ENCODE peak calls at places on chromosomes 11 and 22, in six cellular contexts. B is cardiac muscle cell; T is heart left ventricle; V is HCT116; I is adrenal gland; U is naive thymus-derived CD4-positive, alpha-beta T cell. G is an unnamed sample. For H3K4me1 and H3K9me3, the result is how much of the 10 kb centered on the place peaks cover.

GRCh38 chr22:36156119-36156514 is 4.4 kb downstream of the APOL3 start:
- DNase-seq in B (no peak), T (no peak), V (no peak), I (no peak), U (no peak), G (no peak)

GRCh38 chr22:28810839-28811491 is 10.6 kb upstream of the XBP1 start:
- DNase-seq in B (no peak), T (no peak), V (no peak), I (no peak), U (peak), G (no peak)

GRCh38 chr11:86978756-86979608 is 23.8 kb upstream of the FZD4 start:
- DNase-seq in B (peak), T (no peak), V (peak), I (no peak), U (peak), G (no peak)

GRCh38 chr22:44567846-44568493 is 69.9 kb upstream of the RTL6 start:
- DNase-seq in B (peak), T (peak), V (peak), I (no peak), U (peak), G (peak)

GRCh38 chr11:12727556-12728070 is 53.4 kb downstream of the TEAD1 start:
- DNase-seq in B (no peak), T (no peak), V (no peak), I (no peak), U (no peak), G (no peak)

GRCh38 chr11:72227316-72228228 is 3.0 kb downstream of the INPPL1 start:
- DNase-seq in B (no peak), T (no peak), V (no peak), I (peak), U (no peak), G (no peak)

GRCh38 chr22:25919452-25919851 is 177.5 kb downstream of the MYO18B start:
- DNase-seq in B (no peak), T (no peak), V (no peak), I (no peak), U (no peak), G (no peak)

GRCh38 chr11:86632499-86633269 is 39.7 kb downstream of the ME3 start:
- DNase-seq in B (peak), T (no peak), V (peak), I (peak), U (no peak), G (no peak)

GRCh38 chr11:119205080-119205479 is 1.1 kb upstream of the CBL start:
- DNase-seq in B (no peak), T (no peak), V (no peak), I (no peak), U (no peak), G (no peak)

GRCh38 chr11:30254307-30255298 is 23.8 kb downstream of the FSHB start:
- DNase-seq in B (no peak), T (no peak), V (no peak), I (no peak), U (no peak), G (no peak)

GRCh38 chr11:86692317-86692716 is 19.9 kb upstream of the ME3 start:
- DNase-seq in B (no peak), T (no peak), V (no peak), I (no peak), U (no peak), G (no peak)

GRCh38 chr22:44780876-44781275 is 28.5 kb downstream of the ARHGAP8 start:
- DNase-seq in B (no peak), T (no peak), V (no peak), I (no peak), U (no peak), G (no peak)

GRCh38 chr11:26551186-26551801 is 20.8 kb downstream of the MUC15 start:
- DNase-seq in B (no peak), T (no peak), V (no peak), I (no peak), U (no peak), G (no peak)

GRCh38 chr11:3189886-3190583 is 24.9 kb upstream of the OSBPL5 start:
- DNase-seq in B (no peak), T (no peak), V (no peak), I (no peak), U (no peak), G (no peak)

GRCh38 chr11:20010861-20011225 is 149.4 kb downstream of the DBX1 start:
- DNase-seq in B (no peak), T (no peak), V (no peak), I (no peak), U (no peak), G (no peak)

DNA sequence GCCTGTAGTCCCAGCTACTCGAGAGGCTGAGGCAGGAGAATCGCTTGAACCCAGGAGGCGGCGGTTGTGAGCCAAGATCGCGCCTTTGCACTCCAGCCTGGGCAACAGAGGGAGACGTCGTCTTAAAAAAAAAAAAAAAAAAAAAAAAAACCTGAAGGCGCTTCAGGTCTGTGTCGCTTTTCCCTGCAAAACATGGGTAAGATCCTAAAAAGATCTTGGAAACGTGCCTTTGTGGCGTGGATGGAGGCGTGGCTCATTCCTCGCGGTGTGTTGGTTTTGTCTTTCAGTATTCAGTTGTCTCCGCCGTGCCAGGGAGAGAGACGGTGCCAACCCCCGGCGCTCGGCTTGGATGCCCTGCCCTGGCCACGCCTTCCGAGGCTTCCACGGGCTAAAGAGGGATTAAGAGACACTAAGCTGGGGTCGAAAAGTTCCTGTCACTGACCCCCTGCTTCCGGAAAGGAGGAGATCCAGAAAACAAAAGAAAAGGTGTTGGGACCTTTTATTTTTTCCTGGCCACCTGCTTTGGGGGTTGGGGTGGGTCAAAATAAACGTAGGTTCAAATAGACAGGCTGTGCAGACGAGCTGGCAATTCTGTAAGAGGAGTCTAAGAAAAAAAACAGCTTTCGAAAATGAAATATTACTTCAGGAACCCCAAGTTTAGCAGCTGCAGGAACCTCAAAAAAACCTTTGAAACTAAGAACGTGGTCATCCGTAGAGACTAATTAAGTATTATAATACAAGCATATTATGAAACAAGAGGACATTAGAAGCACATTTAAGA is 1.1 kb upstream of the SLC35F2 start:
- DNase-seq in B (no peak), T (no peak), V (peak), I (peak), U (no peak), G (no peak)
- H3K4me3 ChIP-seq in B (peak), T (peak), V (peak), I (no peak), U (peak), G (peak)

DNA sequence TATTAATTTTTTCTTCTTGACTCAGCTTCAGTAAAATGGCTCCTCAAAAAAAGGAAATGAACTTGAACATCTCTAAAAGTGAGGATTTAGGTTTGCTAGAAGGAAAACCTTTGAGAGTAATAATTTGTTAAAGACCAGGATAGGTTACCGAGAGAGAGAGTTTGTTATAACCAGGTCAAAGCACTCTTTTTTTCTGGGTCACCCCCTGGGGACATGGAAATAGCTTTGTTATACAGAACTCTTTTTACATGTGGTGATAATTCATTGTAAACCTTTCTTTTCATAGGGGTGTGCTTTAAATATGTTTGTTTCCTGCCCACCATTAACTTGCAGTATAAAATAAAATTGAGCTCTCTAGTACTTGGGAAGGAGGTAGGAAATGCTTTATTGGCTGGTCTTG is 47.7 kb downstream of the DNAJC24 start:
- DNase-seq in B (no peak), T (no peak), V (no peak), I (no peak), U (no peak), G (no peak)
- H3K4me1 ChIP-seq in B (under half), T (under half), V (under half), I (under half), U (under half), G (under half)

GRCh38 chr11:58780578-58780977 is 48.8 kb upstream of the GLYAT start:
- DNase-seq in B (no peak), T (no peak), V (no peak), I (no peak), U (no peak), G (no peak)
- H3K9me3 ChIP-seq in B (under half), T (under half), V (under half), I (under half), U (under half), G (under half)

DNA sequence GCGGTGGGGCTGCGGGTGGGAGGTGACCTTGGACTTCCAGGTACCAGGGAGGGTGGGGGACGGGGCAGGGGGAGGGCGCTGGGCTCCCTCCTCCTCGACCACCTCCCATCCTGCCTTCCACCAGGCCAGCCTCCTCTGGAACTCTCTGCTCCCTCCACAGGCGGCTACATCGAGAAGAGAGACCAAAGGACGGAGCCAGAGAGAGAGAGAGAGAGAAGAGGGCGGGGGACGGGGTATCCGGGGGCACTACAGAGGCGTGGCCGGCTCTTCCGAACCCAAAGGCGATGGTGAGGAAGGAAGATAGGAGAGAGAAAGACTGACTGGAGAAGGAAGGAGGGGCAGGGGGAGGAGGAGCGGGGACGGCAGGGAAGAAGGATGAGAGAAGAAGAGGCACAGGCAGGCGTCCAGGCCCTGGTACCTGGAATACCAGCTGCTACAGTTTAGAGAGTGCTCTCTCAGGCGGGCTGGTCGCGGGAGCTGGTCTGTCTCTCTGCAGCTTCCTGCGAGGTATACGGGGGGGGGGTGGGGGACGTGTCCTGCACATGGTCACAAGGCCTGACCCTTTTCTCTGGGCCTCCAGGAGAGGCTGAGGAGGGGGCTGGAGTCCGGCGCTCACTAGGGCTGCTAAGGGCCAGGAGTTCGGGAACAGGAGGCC is 38.0 kb downstream of the IGSF9B start:
- DNase-seq in B (no peak), T (no peak), V (no peak), I (no peak), U (no peak), G (no peak)
- H3K4me3 ChIP-seq in B (no peak), T (no peak), V (no peak), I (no peak), U (no peak), G (peak)

GRCh38 chr11:40293655-40294342 is 1165.7 kb downstream of the LRRC4C start:
- DNase-seq in B (peak), T (peak), V (no peak), I (peak), U (no peak), G (no peak)

GRCh38 chr11:40292636-40293585 is 1166.5 kb downstream of the LRRC4C start:
- DNase-seq in B (no peak), T (no peak), V (no peak), I (peak), U (no peak), G (no peak)

GRCh38 chr11:40290031-40290650 is 1169.3 kb downstream of the LRRC4C start:
- DNase-seq in B (no peak), T (no peak), V (no peak), I (no peak), U (no peak), G (no peak)

GRCh38 chr11:40289370-40289769 is 1170.1 kb downstream of the LRRC4C start:
- DNase-seq in B (no peak), T (no peak), V (no peak), I (no peak), U (no peak), G (no peak)

DNA sequence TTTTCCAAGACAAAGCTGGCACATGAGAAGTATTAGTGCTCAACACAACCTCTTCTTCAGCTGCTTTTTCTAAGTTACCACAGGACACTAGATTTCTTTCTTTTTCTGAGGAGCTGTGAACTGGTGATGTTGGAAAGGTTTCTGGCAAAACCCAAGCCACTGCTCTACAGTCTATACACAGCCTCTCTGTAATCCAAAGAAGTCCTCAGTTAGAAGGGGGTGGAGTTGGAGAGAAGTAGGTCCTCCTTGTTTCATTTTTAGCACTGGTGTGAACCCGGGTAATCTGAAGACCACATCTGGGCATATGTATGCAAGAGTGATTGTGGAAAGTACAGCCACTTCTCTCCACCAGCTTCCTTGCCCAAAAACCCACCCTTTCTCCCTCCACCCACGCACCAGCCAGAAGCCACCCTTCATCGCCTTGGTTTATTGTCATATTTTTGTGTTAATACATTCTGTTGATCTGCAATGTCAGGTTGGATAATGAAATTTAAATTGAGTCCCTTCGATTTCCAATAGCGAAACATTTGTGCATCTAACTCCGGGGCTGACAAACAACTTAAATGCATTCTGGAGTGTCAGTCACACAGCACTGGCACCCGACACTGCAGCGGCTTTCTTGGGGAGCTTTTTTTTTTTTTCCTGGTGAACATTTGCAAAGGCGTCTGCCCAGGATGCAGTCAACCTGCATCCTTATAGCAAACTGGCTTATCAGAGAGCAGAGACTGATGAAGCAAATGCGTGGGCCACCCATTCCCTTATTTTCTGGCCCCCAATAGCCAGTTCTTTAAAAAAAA is 1168.0 kb downstream of the LRRC4C start:
- DNase-seq in B (no peak), T (no peak), V (no peak), I (no peak), U (no peak), G (no peak)
- H3K4me1 ChIP-seq in B (under half), T (under half), V (under half), I (under half), U (under half), G (under half)

DNA sequence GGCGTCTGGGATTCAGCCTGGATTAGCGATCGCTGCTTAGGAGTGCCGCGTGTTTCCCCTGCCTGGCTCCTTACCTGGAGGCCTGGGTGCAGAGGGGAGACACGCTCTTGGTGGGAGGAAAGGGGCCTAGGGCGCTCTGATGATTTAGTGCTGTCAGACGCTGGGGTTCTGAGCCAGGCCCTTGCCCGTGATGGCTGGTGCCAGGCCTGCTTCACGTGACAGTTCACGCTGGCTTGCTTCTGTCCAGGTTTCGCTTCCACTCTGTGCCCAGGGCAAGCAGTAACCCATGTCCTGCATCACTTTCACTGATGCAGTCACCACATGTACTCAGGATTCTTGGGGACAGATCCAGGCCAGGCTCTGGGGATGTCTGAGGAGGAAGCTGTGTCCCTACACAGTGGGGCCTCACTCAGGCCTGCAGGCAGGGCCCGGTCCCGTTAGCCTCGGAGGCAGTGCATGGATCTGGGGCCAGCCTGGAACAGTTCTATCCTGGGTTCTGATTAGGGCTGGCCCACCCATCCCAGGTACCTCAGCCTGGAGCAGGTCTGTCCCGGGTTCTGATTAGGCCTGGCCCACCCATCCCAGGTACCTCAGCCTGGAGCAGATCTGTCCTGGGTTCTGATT is 1220.9 kb downstream of the BRD1 start:
- DNase-seq in B (no peak), T (no peak), V (no peak), I (no peak), U (no peak), G (no peak)
- H3K9me3 ChIP-seq in B (under half), T (under half), V (under half), I (under half), U (under half), G (under half)

DNA sequence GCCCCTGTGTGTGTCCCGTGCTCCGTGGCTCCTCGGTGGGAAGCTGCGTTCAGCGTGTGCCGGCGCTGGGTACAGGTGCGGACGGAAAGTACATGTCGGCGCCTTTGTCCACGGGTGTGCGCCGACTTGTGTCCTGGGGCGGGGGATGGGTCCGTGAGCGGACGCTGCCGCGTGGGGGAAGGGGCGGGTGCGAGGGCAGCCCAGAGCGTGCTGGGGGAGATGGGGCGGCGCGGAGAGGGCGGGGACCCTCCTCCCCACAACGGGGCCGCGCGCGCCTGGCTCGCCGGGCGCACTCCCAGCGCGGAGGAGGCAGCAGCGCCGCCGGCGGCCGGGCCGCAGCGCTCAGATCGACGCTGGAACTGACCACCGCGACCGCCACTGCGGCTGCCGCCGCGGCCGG is 33.6 kb upstream of the RELT start:
- DNase-seq in B (peak), T (no peak), V (no peak), I (no peak), U (no peak), G (no peak)
- H3K4me3 ChIP-seq in B (peak), T (peak), V (no peak), I (no peak), U (no peak), G (no peak)

DNA sequence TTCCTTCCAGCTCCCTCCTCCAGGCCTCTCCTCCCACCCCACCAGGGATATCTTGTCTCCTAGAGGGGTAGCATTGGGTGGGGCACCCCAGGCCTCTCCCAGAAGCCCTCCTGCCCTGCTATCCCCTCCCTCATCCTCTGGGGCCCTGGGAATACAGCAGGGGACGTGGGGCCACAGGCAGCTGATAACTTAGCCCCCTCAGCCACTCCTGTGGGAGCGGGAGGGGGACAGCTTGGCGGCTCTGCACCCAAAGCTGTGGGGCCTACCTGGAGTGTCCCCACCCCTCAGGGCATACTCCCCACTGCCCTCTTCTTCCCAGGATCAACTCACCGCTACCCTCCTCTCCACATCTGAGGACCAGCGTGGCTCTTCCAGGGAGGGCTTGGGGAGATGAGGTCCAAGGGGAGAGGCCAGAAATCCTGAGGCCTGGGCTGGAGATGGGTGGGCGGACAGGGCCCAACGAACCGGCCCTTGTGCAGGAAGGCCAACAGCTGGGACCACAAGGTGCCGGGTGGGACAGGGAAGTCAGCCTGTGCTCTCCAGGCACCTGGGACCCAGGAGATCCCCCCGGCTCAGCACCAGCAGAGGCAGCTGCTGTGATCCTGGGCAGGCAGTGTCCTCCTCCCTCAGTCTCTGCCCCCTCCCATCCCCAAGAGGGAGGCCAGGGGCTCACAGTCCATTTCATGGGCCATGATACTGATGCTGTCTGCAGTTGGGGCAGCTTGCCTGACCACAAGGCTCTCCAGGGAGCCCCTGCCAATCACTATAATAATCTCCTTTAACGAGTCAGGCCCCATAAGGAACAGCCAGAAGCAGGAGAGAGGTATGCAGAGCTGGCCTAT is 23.2 kb downstream of the NEAT1 start:
- DNase-seq in B (no peak), T (no peak), V (no peak), I (peak), U (no peak), G (no peak)
- H3K4me1 ChIP-seq in B (under half), T (under half), V (under half), I (under half), U (under half), G (under half)

G was measured in effector memory CD4-positive, alpha-beta T cell.